ENCODE peak calls at places on chromosomes 2 and 18, in five cellular contexts. K, L, V, O and N are unnamed samples.

GRCh38 chr2:181552808-181553207 is 95.6 kb downstream of the ITGA4 start:
- DNase-seq in L (no peak), O (no peak), V (peak), K (no peak), N (no peak)

GRCh38 chr2:102484310-102485061 is 11.5 kb downstream of the SLC9A4 start:
- DNase-seq in L (no peak), K (no peak), O (no peak), V (no peak), N (no peak)

GRCh38 chr18:1412660-1413659 is 508.3 kb downstream of the ADCYAP1 start:
- DNase-seq in O (no peak), K (no peak), L (no peak), V (no peak), N (no peak)

GRCh38 chr18:58541137-58541788 is 87.6 kb downstream of the ALPK2 start:
- DNase-seq in L (no peak), O (no peak), K (no peak), V (no peak), N (peak)

GRCh38 chr2:61266653-61267505 is 104.9 kb downstream of the C2orf74 start:
- DNase-seq in O (no peak), L (no peak), V (no peak), K (no peak), N (no peak)

GRCh38 chr2:41483221-41483620 is 564.6 kb upstream of the PKDCC start:
- DNase-seq in K (no peak), O (no peak), L (no peak), V (no peak), N (no peak)

GRCh38 chr2:48530033-48530804 is at the start of gene STON1:
- DNase-seq in O (no peak), K (peak), L (no peak), V (peak), N (no peak)

GRCh38 chr2:3181416-3182010 is 196.1 kb downstream of the EIPR1 start:
- DNase-seq in O (no peak), K (no peak), V (no peak), L (no peak), N (no peak)

GRCh38 chr2:37544617-37545031 is 126.8 kb downstream of the CDC42EP3 start:
- DNase-seq in L (no peak), V (no peak), K (no peak), O (no peak), N (no peak)

GRCh38 chr2:177772529-177772928 is 300.0 kb downstream of the PDE11A start:
- DNase-seq in L (no peak), V (peak), K (no peak), O (no peak), N (peak)

GRCh38 chr2:65380243-65380642 is 52.2 kb downstream of the SPRED2 start:
- DNase-seq in V (no peak), O (no peak), K (no peak), L (no peak), N (peak)

GRCh38 chr2:23301151-23301550 is 83.8 kb upstream of the KLHL29 start:
- DNase-seq in V (no peak), O (no peak), L (no peak), K (no peak), N (peak)

GRCh38 chr2:175030380-175031271 is 25.4 kb upstream of the CHN1 start:
- DNase-seq in O (no peak), L (no peak), K (no peak), V (peak), N (peak)

GRCh38 chr18:32219431-32219830 is 29.6 kb downstream of the MEP1B start:
- DNase-seq in V (no peak), O (no peak), L (no peak), K (no peak), N (no peak)

GRCh38 chr2:181953773-181954537 is 31.7 kb upstream of the PPP1R1C start:
- DNase-seq in O (peak), K (no peak), L (peak), V (peak), N (no peak)

GRCh38 chr18:60649816-60650215 is 277.2 kb upstream of the MC4R start:
- DNase-seq in K (no peak), L (no peak), O (no peak), V (no peak), N (no peak)

GRCh38 chr2:152054593-152054992 is 44.3 kb downstream of the CACNB4 start:
- DNase-seq in L (no peak), K (no peak), V (peak), O (no peak), N (peak)

GRCh38 chr2:215705771-215706261 is 269.9 kb upstream of the FN1 start:
- DNase-seq in L (no peak), K (no peak), O (no peak), V (no peak), N (no peak)

GRCh38 chr2:68799138-68799537 is 64.5 kb downstream of the ARHGAP25 start:
- DNase-seq in O (no peak), L (no peak), V (no peak), K (no peak), N (no peak)

GRCh38 chr2:10266133-10266620 is 36.5 kb upstream of the HPCAL1 start:
- DNase-seq in V (peak), K (peak), L (no peak), O (no peak), N (peak)

GRCh38 chr2:240835528-240835927 is 15.5 kb upstream of the KIF1A start:
- DNase-seq in V (no peak), K (no peak), O (no peak), L (no peak), N (no peak)

GRCh38 chr2:218003994-218004419 is 1.2 kb upstream of the TNS1 start:
- DNase-seq in K (peak), V (peak), L (no peak), O (no peak), N (peak)

GRCh38 chr2:28484835-28485234 is 11.0 kb upstream of the PLB1 start:
- DNase-seq in L (no peak), K (no peak), V (no peak), O (no peak), N (no peak)

GRCh38 chr2:166867874-166868514 is 20.3 kb upstream of the XIRP2 start:
- DNase-seq in O (no peak), V (no peak), L (no peak), K (no peak), N (no peak)